ENCODE peak calls at places on chromosome 7, in seven cellular contexts. I is psoas muscle, U is esophagus squamous epithelium, O is ovary, C is uterus, M is A549, X is cardiac muscle cell. B is an unnamed sample.

GRCh38 chr7:154440656-154441055 is 388.5 kb downstream of the DPP6 start:
- DNase-seq in I (no peak), U (no peak), O (no peak), C (no peak), M (no peak), X (no peak), B (no peak)

GRCh38 chr7:5695037-5695708 is 86.3 kb downstream of the RNF216 start:
- DNase-seq in I (peak), U (no peak), O (no peak), C (peak), M (no peak), X (no peak), B (no peak)

GRCh38 chr7:8213381-8213780 is 48.6 kb downstream of the ICA1 start:
- DNase-seq in I (no peak), U (no peak), O (no peak), C (no peak), M (no peak), X (no peak), B (no peak)

GRCh38 chr7:151137841-151138540 is 29.5 kb downstream of the GBX1 start:
- DNase-seq in I (peak), U (no peak), O (no peak), C (peak), M (no peak), X (peak), B (no peak)

GRCh38 chr7:102404005-102404861 is 8.1 kb downstream of the PRKRIP1 start:
- DNase-seq in I (no peak), U (no peak), O (no peak), C (no peak), M (peak), X (peak), B (no peak)

GRCh38 chr7:140621326-140622035 is 19.1 kb downstream of the DENND2A start:
- DNase-seq in I (no peak), U (no peak), O (no peak), C (no peak), M (no peak), X (no peak), B (no peak)

GRCh38 chr7:73749931-73750776 is 11.6 kb upstream of the ABHD11 start:
- DNase-seq in I (no peak), U (no peak), O (no peak), C (no peak), M (no peak), X (no peak), B (no peak)

GRCh38 chr7:51471199-51472016 is 154.8 kb upstream of the COBL start:
- DNase-seq in I (no peak), U (no peak), O (no peak), C (no peak), M (no peak), X (no peak), B (no peak)

GRCh38 chr7:105532709-105533460 is 884 bp downstream of the RINT1 start:
- DNase-seq in I (no peak), U (no peak), O (no peak), C (no peak), M (no peak), X (no peak), B (no peak)

GRCh38 chr7:80347173-80347572 is 164.7 kb downstream of the GNAT3 start:
- DNase-seq in I (no peak), U (no peak), O (no peak), C (no peak), M (no peak), X (peak), B (no peak)

GRCh38 chr7:16264436-16265183 is 156.7 kb downstream of the CRPPA start:
- DNase-seq in I (no peak), U (no peak), O (no peak), C (no peak), M (no peak), X (no peak), B (no peak)

GRCh38 chr7:109376576-109376975 is 806.9 kb downstream of the DNAJB9 start:
- DNase-seq in I (no peak), U (no peak), O (no peak), C (no peak), M (no peak), X (no peak), B (no peak)

GRCh38 chr7:20364815-20365214 is 34.1 kb downstream of the ITGB8 start:
- DNase-seq in I (no peak), U (no peak), O (no peak), C (no peak), M (no peak), X (no peak), B (no peak)

GRCh38 chr7:68841004-68841403 is 757.3 kb upstream of the AUTS2 start:
- DNase-seq in I (no peak), U (no peak), O (no peak), C (no peak), M (no peak), X (no peak), B (no peak)

GRCh38 chr7:129341212-129341611 is 93.0 kb upstream of the STRIP2 start:
- DNase-seq in I (no peak), U (no peak), O (no peak), C (no peak), M (no peak), X (no peak), B (no peak)

GRCh38 chr7:44291733-44292395 is 33.5 kb downstream of the CAMK2B start:
- DNase-seq in I (peak), U (no peak), O (peak), C (peak), M (no peak), X (no peak), B (peak)

GRCh38 chr7:111113263-111114017 is 22.5 kb downstream of the LRRN3 start:
- DNase-seq in I (no peak), U (no peak), O (no peak), C (no peak), M (peak), X (no peak), B (no peak)

GRCh38 chr7:103772171-103772570 is 217.3 kb downstream of the RELN start:
- DNase-seq in I (no peak), U (no peak), O (no peak), C (no peak), M (no peak), X (no peak), B (no peak)

GRCh38 chr7:42645906-42646305 is 266.0 kb downstream of the C7orf25 start:
- DNase-seq in I (no peak), U (no peak), O (no peak), C (no peak), M (no peak), X (no peak), B (no peak)

GRCh38 chr7:42642699-42643098 is 269.2 kb downstream of the C7orf25 start:
- DNase-seq in I (no peak), U (no peak), O (no peak), C (no peak), M (no peak), X (no peak), B (no peak)

GRCh38 chr7:42639930-42640329 is 271.9 kb downstream of the C7orf25 start:
- DNase-seq in I (no peak), U (no peak), O (no peak), C (no peak), M (no peak), X (no peak), B (no peak)
- TF ChIP-seq CTCF in I (no peak), U (no peak), O (no peak), C (no peak), M (no peak), X (no peak), B (no peak)

GRCh38 chr7:23471090-23471859 is 984 bp upstream of the IGF2BP3 start:
- DNase-seq in I (no peak), U (no peak), O (no peak), C (no peak), M (peak), X (peak), B (no peak)
- H3K27ac ChIP-seq in I (no peak), U (no peak), O (no peak), C (no peak), M (peak), X (peak), B (no peak)

GRCh38 chr7:85474234-85474633 is 287.4 kb upstream of the SEMA3D start:
- DNase-seq in I (no peak), U (no peak), O (no peak), C (no peak), M (no peak), X (no peak), B (no peak)
- H3K4me3 ChIP-seq in I (no peak), U (no peak), O (no peak), C (no peak), M (no peak), X (no peak), B (no peak)

GRCh38 chr7:2643386-2644229 is 11.8 kb downstream of the TTYH3 start:
- DNase-seq in I (no peak), U (no peak), O (no peak), C (peak), M (no peak), X (no peak), B (no peak)
- TF ChIP-seq CTCF in I (no peak), U (no peak), O (no peak), C (no peak), M (no peak), X (peak), B (no peak)

GRCh38 chr7:66307591-66308215 is 102.6 kb downstream of the TPST1 start:
- DNase-seq in I (no peak), U (no peak), O (no peak), C (no peak), M (no peak), X (peak), B (no peak)
- H3K27ac ChIP-seq in I (no peak), U (peak), O (no peak), C (no peak), M (no peak), X (no peak), B (no peak)

DNA sequence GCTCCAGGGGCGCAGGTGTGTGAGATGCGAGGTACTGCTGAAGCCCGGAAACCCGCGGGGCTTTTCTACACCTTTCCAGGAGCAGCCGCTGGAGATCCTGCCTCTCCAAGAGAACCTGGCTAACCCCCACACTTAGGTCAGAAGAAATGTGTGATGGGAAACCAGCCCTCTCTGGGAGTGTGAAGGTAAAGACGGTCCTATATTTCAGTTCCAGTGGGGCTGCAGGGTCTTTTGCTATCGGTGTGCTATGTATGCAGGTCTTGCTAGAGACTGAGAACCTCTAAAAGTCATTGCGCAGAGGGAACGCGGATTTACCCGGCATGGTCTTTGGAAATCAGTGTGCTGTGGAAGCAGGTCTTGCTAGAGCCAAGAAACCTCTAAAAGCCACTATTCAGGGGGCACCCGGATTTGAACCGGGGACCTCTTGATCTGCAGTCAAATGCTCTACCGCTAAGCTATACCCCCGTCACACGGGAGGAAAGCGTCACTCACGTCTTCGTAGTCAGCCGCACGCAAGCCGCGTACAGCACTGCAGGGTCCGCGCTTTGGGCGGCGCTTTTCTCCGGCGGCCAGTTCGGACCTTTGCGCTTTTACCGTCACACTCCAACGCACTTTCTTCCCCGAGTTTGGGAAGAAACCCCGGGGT is 46.0 kb downstream of the ZNF777 start:
- DNase-seq in I (peak), U (no peak), O (peak), C (peak), M (peak), X (peak), B (peak)
- H3K4me3 ChIP-seq in I (peak), U (peak), O (peak), C (no peak), M (no peak), X (peak), B (peak)

GRCh38 chr7:122893486-122893885 is 7.2 kb upstream of the CADPS2 start:
- DNase-seq in I (no peak), U (no peak), O (no peak), C (no peak), M (no peak), X (no peak), B (no peak)

GRCh38 chr7:122901250-122901649 is 15.0 kb upstream of the CADPS2 start:
- DNase-seq in I (no peak), U (no peak), O (no peak), C (no peak), M (no peak), X (no peak), B (no peak)

DNA sequence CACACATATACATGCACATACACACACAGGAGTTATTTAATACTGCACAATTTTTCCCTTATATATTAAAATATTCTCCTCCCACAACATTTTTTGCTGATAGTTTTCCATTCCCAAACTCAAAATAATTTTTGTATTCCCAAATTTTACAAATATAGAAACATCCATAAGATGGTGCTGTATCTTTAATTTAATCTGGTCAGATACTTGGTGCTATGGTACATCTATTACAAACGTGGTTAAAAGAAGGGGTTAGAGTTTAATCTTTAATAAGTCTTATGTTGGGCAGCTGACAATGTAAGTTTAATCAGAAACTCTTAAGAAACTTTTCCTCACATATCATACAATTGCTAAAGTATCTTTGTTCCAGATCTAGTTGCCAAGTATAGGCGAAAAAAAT is 10.2 kb upstream of the CADPS2 start:
- DNase-seq in I (no peak), U (no peak), O (no peak), C (no peak), M (no peak), X (no peak), B (no peak)
- TF ChIP-seq CTCF in I (no peak), U (no peak), O (no peak), C (no peak), M (no peak), X (no peak), B (no peak)

GRCh38 chr7:29287366-29287765 is 92.8 kb downstream of the CHN2 start:
- DNase-seq in I (no peak), U (no peak), O (no peak), C (no peak), M (peak), X (no peak), B (no peak)
- H3K27ac ChIP-seq in I (no peak), U (no peak), O (no peak), C (no peak), M (no peak), X (no peak), B (no peak)

DNA sequence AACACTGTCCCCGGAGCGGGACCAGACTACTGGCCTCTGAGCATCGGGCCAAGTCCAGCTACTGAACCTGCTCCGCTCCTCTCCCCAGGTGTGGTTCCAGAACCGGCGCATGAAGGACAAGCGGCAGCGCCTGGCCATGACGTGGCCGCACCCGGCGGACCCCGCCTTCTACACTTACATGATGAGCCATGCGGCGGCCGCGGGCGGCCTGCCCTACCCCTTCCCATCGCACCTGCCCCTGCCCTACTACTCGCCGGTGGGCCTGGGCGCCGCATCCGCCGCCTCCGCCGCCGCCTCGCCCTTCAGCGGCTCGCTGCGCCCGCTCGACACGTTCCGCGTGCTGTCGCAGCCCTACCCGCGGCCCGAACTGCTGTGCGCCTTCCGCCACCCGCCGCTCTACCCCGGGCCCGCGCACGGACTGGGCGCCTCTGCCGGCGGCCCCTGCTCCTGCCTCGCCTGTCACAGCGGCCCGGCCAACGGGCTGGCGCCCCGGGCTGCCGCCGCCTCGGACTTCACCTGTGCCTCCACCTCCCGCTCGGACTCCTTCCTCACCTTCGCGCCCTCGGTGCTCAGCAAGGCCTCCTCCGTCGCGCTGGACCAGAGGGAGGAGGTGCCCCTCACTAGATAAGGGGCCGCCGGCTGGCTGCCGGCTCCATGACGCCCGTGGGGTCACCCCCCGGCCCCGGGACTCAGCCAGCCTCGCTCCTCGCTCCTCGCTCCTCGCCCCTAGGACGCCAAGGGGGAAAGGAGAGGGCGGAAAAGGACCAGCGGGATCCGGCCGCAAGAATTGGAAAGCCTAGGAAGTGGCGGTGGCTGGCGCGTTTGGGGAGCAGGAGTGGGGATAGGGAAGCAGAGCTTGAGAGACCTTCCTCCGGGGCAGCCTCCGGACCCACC is 3.4 kb downstream of the EVX1 start:
- DNase-seq in I (peak), U (no peak), O (no peak), C (no peak), M (no peak), X (no peak), B (no peak)
- H3K4me3 ChIP-seq in I (peak), U (peak), O (no peak), C (no peak), M (no peak), X (peak), B (peak)

DNA sequence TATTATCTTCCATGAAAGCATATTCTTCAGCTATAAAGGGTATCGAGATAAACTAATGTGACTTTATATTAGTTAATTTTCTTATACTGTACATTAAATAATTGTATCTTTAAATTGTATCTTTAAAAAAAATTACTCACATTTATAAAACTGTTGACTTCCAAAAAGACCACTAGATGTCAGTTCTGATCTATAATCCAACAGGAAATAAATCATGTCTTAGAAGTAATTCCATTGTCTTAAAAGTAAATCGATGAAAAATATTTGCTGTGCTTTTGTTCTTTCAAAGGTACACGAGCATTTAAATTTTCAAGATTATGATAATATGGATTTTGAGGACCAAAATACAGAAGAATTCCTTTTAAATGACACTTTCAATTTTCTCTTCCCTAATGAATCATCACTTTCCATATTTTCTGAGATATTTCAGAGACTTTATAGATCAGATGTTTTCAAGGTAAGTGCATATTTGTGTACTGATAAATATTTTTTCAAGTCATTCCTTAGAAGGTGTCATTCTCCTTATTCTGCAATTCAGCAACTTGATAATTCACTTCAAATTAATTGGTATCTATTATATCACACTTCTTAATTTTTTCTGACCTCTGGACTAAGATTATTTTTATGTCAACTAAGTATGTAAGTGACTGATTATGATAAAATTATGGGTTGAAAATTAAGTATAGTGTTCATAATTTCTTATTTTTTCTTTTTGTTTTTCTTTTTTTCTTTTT is 138.5 kb downstream of the CPED1 start:
- DNase-seq in I (no peak), U (no peak), O (no peak), C (no peak), M (peak), X (no peak), B (no peak)
- TF ChIP-seq CTCF in I (no peak), U (no peak), O (no peak), C (no peak), M (peak), X (peak), B (no peak)

B was measured in right atrium auricular region.